ENCODE peak calls at places on chromosome 1, in four cellular contexts. J is mucosa of descending colon, W is left lung, V is fibroblast of pulmonary artery. Y is an unnamed sample.
A peak's percentile ranks its signal among the peaks of the same experiment; 100 is the strongest.

GRCh38 chr1:185108324-185108723 is 48.4 kb downstream of the TRMT1L start:
- DNase-seq in J (no peak), W (no peak), V (peak; percentile 22), Y (no peak)

GRCh38 chr1:27395441-27396195 is 3.2 kb downstream of the GPR3 start:
- DNase-seq in J (peak; percentile 83), W (peak; percentile 92), V (peak; percentile 73), Y (peak; percentile 76)

GRCh38 chr1:201888282-201889033 is at the start of gene SHISA4:
- DNase-seq in J (peak; percentile 73), W (peak; percentile 93), V (peak; percentile 49), Y (no peak)

GRCh38 chr1:30286984-30287839 is 436.2 kb downstream of the MATN1 start:
- DNase-seq in J (no peak), W (no peak), V (no peak), Y (no peak)

GRCh38 chr1:7334475-7335035 is 436.5 kb upstream of the VAMP3 start:
- DNase-seq in J (no peak), W (no peak), V (no peak), Y (no peak)

GRCh38 chr1:97245682-97246081 is 524.1 kb downstream of the PTBP2 start:
- DNase-seq in J (no peak), W (no peak), V (peak; percentile 57), Y (no peak)

GRCh38 chr1:20903452-20903851 is 116.3 kb upstream of the HP1BP3 start:
- DNase-seq in J (no peak), W (no peak), V (peak; percentile 20), Y (no peak)

GRCh38 chr1:215517441-215517891 is 49.6 kb upstream of the KCTD3 start:
- DNase-seq in J (no peak), W (no peak), V (peak; percentile 18), Y (no peak)

GRCh38 chr1:232684331-232685105 is 54.6 kb upstream of the SIPA1L2 start:
- DNase-seq in J (no peak), W (no peak), V (no peak), Y (no peak)

GRCh38 chr1:17488977-17489739 is 49.7 kb upstream of the RCC2 start:
- DNase-seq in J (no peak), W (no peak), V (peak; percentile 15), Y (no peak)

GRCh38 chr1:74160045-74160444 is 37.9 kb downstream of the LRRIQ3 start:
- DNase-seq in J (no peak), W (no peak), V (no peak), Y (no peak)

GRCh38 chr1:27137022-27137542 is 17.8 kb downstream of the SLC9A1 start:
- DNase-seq in J (peak; percentile 67), W (peak; percentile 92), V (no peak), Y (peak; percentile 75)

GRCh38 chr1:75502776-75503175 is 108.1 kb downstream of the SLC44A5 start:
- DNase-seq in J (no peak), W (no peak), V (peak; percentile 68), Y (no peak)

GRCh38 chr1:34929853-34930701 is 627 bp upstream of the DLGAP3 start:
- DNase-seq in J (no peak), W (no peak), V (no peak), Y (no peak)

GRCh38 chr1:167333114-167333513 is 112.4 kb downstream of the POU2F1 start:
- DNase-seq in J (no peak), W (no peak), V (no peak), Y (no peak)

GRCh38 chr1:178594133-178594532 is 81.2 kb downstream of the TEX35 start:
- DNase-seq in J (no peak), W (no peak), V (no peak), Y (no peak)

GRCh38 chr1:116514708-116515525 is 55.9 kb downstream of the CD58 start:
- DNase-seq in J (no peak), W (no peak), V (peak; percentile 55), Y (peak; percentile 54)

GRCh38 chr1:228366851-228367741 is 39.5 kb downstream of the TRIM11 start:
- DNase-seq in J (peak; percentile 20), W (peak; percentile 72), V (no peak), Y (no peak)

GRCh38 chr1:187842406-187843165 is 1013.8 kb downstream of the PLA2G4A start:
- DNase-seq in J (no peak), W (no peak), V (peak; percentile 10), Y (no peak)

GRCh38 chr1:224791362-224791941 is 138.0 kb upstream of the DNAH14 start:
- DNase-seq in J (no peak), W (no peak), V (no peak), Y (no peak)

GRCh38 chr1:145708063-145708462 is 895 bp upstream of the PDZK1 start:
- DNase-seq in J (no peak), W (no peak), V (no peak), Y (no peak)

GRCh38 chr1:102838016-102838415 is 270.3 kb downstream of the COL11A1 start:
- DNase-seq in J (no peak), W (no peak), V (no peak), Y (no peak)

GRCh38 chr1:102836991-102837390 is 271.3 kb downstream of the COL11A1 start:
- DNase-seq in J (no peak), W (no peak), V (no peak), Y (no peak)

GRCh38 chr1:102837551-102837950 is 270.8 kb downstream of the COL11A1 start:
- DNase-seq in J (no peak), W (no peak), V (no peak), Y (no peak)

GRCh38 chr1:102833171-102833570 is 275.2 kb downstream of the COL11A1 start:
- DNase-seq in J (no peak), W (no peak), V (no peak), Y (no peak)

DNA sequence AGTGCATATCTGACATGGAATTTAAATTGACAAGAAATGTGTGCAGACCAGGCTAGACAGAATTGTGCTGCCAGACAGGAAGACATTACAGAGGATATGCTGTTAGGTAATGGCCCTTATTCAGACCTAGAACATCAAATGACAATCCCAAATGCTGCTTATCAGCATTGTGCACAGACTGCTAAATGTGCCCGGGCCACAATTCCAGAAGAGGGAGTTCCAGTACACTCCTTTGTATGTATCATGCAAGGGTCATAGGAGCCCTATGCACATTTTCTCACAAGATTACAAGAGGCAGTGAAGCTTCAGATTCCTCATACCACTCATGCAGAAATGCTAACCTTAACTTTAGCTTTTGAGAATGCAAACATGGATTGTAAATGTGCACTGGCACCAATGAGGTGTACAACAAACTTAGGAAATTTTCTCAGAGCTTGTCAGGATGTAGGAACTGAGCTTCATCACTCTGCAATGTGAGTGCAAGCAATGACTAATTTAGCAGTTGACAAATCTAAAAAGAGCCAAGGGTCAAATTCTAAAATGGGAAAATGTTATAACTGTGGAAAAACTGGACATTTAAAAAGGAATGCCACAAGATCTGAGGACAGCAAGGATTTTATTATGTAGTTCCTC is 273.5 kb downstream of the COL11A1 start:
- DNase-seq in J (no peak), W (no peak), V (no peak), Y (no peak)
- TF ChIP-seq CTCF in J (no peak), W (no peak), V (no peak), Y (no peak)

DNA sequence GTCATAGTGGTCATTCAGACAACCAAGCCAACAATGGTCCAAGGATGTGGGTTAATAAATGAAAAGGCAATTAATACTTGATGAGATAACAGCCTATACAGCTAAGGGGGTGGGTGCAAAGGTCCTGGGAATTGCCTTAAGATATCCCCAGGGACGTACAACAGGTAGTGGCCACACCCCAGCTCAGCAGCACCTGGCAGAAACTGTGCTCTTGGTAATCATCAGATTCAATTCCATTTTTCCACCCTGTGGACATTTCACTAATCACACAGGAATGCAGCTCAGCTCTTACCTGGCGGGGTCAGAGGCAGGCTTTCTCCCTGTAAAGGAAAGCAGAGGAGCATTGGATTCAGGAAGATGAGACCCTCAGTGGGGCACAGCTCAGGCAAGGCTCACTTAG is 32.9 kb downstream of the FCRL5 start:
- DNase-seq in J (no peak), W (no peak), V (no peak), Y (no peak)
- TF ChIP-seq CTCF in J (no peak), W (no peak), V (no peak), Y (no peak)

GRCh38 chr1:119451158-119451557 is 36.2 kb downstream of the HSD3B2 start:
- DNase-seq in J (no peak), W (no peak), V (no peak), Y (no peak)

GRCh38 chr1:119448112-119448511 is 33.2 kb downstream of the HSD3B2 start:
- DNase-seq in J (no peak), W (no peak), V (no peak), Y (no peak)

GRCh38 chr1:119447344-119447743 is 32.4 kb downstream of the HSD3B2 start:
- DNase-seq in J (no peak), W (no peak), V (no peak), Y (no peak)

GRCh38 chr1:119452085-119452484 is 37.1 kb downstream of the HSD3B2 start:
- DNase-seq in J (no peak), W (no peak), V (no peak), Y (no peak)

GRCh38 chr1:119449964-119450363 is 35.0 kb downstream of the HSD3B2 start:
- DNase-seq in J (no peak), W (no peak), V (no peak), Y (no peak)
- TF ChIP-seq CTCF in J (no peak), W (no peak), V (no peak), Y (no peak)

GRCh38 chr1:19690342-19690741 is 25.7 kb downstream of the HTR6 start:
- DNase-seq in J (no peak), W (no peak), V (no peak), Y (no peak)

GRCh38 chr1:19689856-19690255 is 25.2 kb downstream of the HTR6 start:
- DNase-seq in J (no peak), W (no peak), V (no peak), Y (no peak)

GRCh38 chr1:19687414-19687813 is 22.7 kb downstream of the HTR6 start:
- DNase-seq in J (no peak), W (no peak), V (no peak), Y (no peak)

GRCh38 chr1:19689131-19689757 is 24.6 kb downstream of the HTR6 start:
- DNase-seq in J (no peak), W (no peak), V (no peak), Y (no peak)

DNA sequence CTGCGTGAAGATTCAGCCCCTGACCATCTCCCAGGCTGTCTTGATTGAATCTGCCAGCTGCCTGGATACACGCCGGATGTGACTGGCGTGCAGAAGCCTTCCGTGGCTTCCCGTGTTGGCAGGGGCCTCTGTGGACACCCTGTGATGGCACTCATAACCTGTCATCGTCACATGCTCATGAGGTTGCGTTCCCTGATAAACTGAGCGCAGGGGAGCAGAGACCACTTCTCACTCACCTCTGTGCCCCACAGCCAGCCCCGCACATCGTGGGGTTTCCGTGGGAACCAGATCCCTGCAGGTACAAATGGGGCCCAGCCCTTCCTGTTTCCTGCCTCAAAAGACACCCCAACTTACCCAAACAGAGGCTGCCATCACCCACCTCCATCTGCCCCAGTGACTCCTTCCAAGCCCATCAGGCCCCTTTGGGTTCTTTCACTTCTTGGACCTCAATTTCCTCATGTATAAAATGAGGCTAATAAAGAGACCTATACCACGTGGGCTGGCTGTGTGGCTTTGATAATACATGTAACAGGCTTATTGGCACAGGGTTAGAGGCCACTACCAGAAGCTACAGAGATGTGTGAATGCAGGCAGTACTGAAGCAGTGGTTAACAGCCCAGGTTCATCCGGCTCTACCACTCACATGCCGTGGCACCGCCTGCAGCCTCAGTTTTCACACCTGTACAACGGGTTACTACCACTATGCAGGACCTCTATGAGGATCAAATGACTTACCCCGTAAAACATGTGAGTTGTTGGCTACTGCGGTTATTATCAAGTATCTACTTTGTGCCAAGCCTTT is 23.6 kb downstream of the HTR6 start:
- DNase-seq in J (no peak), W (no peak), V (no peak), Y (peak; percentile 43)
- TF ChIP-seq CTCF in J (no peak), W (no peak), V (no peak), Y (no peak)

DNA sequence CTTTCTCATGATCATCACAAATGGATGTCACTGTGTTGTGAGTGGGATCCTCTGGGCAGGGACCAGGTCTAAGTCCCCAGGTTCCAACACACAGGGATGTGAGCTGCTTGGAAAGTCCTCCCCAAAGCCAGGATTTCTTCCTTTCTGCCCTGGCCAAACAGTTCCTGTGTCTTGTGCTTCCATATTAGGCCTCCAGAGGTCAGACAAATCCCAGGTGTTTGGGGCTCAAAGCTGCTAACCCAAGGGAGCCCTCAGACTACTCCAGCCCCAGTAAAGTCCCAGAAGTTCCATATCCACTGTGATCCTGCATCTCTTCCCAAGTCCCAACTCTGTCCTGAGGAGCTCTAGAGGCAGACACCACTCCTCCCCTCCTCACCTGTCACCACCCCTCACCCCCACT is 27.7 kb upstream of the MAGOH start:
- DNase-seq in J (no peak), W (no peak), V (peak; percentile 10), Y (no peak)
- TF ChIP-seq CTCF in J (no peak), W (no peak), V (peak; percentile 29), Y (no peak)

Y was measured in natural killer cell.